ENCODE peak calls at places on chromosomes 2 and 18, in eight cellular contexts. W is dorsolateral prefrontal cortex, S is upper lobe of right lung, U is left ventricle myocardium inferior, J is fibroblast of lung, N is body of pancreas, Z is thoracic aorta, G is RWPE1. D is an unnamed sample.

GRCh38 chr2:184316911-184317310 is 281.4 kb upstream of the ZNF804A start:
- DNase-seq in W (no peak), S (no peak), U (no peak), J (no peak), N (no peak), Z (no peak), G (no peak), D (no peak)

GRCh38 chr2:191296083-191297006 is 51.1 kb downstream of the MYO1B start:
- DNase-seq in W (no peak), S (no peak), U (no peak), J (no peak), N (no peak), Z (no peak), G (no peak), D (no peak)

GRCh38 chr2:29014331-29014730 is 33.2 kb downstream of the TOGARAM2 start:
- DNase-seq in W (no peak), S (no peak), U (peak; percentile 42), J (no peak), N (no peak), Z (no peak), G (no peak), D (no peak)

GRCh38 chr2:168165418-168165817 is 82.0 kb downstream of the STK39 start:
- DNase-seq in W (no peak), S (no peak), U (no peak), J (peak; percentile 66), N (no peak), Z (no peak), G (no peak), D (no peak)

GRCh38 chr2:109547280-109547679 is 66.5 kb downstream of the SEPTIN10 start:
- DNase-seq in W (no peak), S (no peak), U (no peak), J (no peak), N (no peak), Z (no peak), G (no peak), D (no peak)

GRCh38 chr2:19786408-19787058 is 115.2 kb downstream of the TTC32 start:
- DNase-seq in W (no peak), S (no peak), U (no peak), J (peak; percentile 73), N (no peak), Z (no peak), G (peak; percentile 41), D (no peak)

GRCh38 chr2:241860184-241861078 is 1.7 kb upstream of the PDCD1 start:
- DNase-seq in W (no peak), S (no peak), U (peak; percentile 17), J (no peak), N (peak; percentile 12), Z (no peak), G (no peak), D (no peak)

GRCh38 chr2:222649801-222650200 is 6.1 kb downstream of the FARSB start:
- DNase-seq in W (no peak), S (no peak), U (no peak), J (no peak), N (no peak), Z (no peak), G (no peak), D (no peak)

GRCh38 chr2:182666674-182667320 is 49.3 kb upstream of the DNAJC10 start:
- DNase-seq in W (no peak), S (no peak), U (no peak), J (peak; percentile 20), N (no peak), Z (no peak), G (no peak), D (no peak)

GRCh38 chr18:51165296-51165695 is 32.2 kb downstream of the MEX3C start:
- DNase-seq in W (peak; percentile 52), S (no peak), U (no peak), J (no peak), N (no peak), Z (no peak), G (no peak), D (no peak)

GRCh38 chr2:53173126-53173525 is 594.5 kb upstream of the CHAC2 start:
- DNase-seq in W (no peak), S (no peak), U (no peak), J (no peak), N (no peak), Z (no peak), G (no peak), D (no peak)

GRCh38 chr18:22667616-22668422 is 250.1 kb upstream of the CTAGE1 start:
- DNase-seq in W (no peak), S (no peak), U (no peak), J (peak; percentile 99), N (no peak), Z (no peak), G (peak; percentile 83), D (no peak)

GRCh38 chr2:183035298-183035953 is 2.8 kb downstream of the NCKAP1 start:
- DNase-seq in W (no peak), S (no peak), U (no peak), J (peak; percentile 88), N (no peak), Z (no peak), G (no peak), D (no peak)

GRCh38 chr2:108268001-108268400 is 20.7 kb upstream of the SULT1C2 start:
- DNase-seq in W (no peak), S (no peak), U (no peak), J (peak; percentile 90), N (no peak), Z (no peak), G (peak; percentile 30), D (no peak)

GRCh38 chr2:152468832-152469692 is 134.1 kb downstream of the FMNL2 start:
- DNase-seq in W (no peak), S (no peak), U (no peak), J (peak; percentile 58), N (peak; percentile 32), Z (no peak), G (peak; percentile 26), D (no peak)

GRCh38 chr2:112198780-112199179 is 56.1 kb downstream of the ZC3H8 start:
- DNase-seq in W (no peak), S (no peak), U (no peak), J (no peak), N (no peak), Z (no peak), G (no peak), D (no peak)

GRCh38 chr2:112199188-112199587 is 55.7 kb downstream of the ZC3H8 start:
- DNase-seq in W (no peak), S (no peak), U (no peak), J (no peak), N (no peak), Z (no peak), G (no peak), D (no peak)

GRCh38 chr2:112194480-112194879 is 56.3 kb downstream of the FBLN7 start:
- DNase-seq in W (no peak), S (no peak), U (no peak), J (no peak), N (no peak), Z (no peak), G (no peak), D (no peak)

DNA sequence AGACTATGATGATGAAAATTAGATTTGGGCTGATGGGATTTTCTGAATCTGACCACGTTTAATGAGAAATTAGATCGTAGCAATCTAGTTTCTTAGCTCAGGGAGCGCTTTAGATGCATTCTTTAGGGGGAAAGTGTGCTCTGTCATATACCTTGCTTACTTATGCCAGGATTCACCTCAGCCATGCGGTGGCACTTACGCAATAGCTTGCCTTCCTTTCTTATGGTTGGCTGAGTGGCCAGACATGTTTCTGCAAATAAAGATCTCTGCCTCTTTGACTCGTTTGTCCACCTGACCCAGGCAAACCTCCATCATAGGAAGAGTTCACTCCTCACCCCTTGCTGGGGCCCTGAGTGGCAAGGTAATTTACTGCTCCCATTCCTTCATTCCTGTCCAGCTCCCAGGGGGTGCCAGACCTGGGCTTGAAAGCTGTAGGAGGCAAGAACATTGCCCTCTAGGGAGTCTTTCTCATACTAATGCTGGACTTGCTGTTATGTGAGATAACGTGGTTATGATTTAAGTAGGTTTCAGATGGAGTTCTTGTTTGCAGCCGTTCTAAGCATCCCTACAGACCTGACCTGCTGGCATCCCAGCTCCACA is 57.1 kb downstream of the FBLN7 start:
- DNase-seq in W (no peak), S (no peak), U (no peak), J (no peak), N (no peak), Z (no peak), G (no peak), D (no peak)
- H3K27ac ChIP-seq in W (no peak overlapping the region), S (no peak overlapping the region), U (no peak overlapping the region), J (no peak overlapping the region), N (no peak overlapping the region), Z (no peak overlapping the region), G (no peak overlapping the region), D (no peak overlapping the region)

GRCh38 chr2:158776236-158776635 is 18.9 kb upstream of the DAPL1 start:
- DNase-seq in W (no peak), S (no peak), U (no peak), J (no peak), N (no peak), Z (no peak), G (no peak), D (no peak)

GRCh38 chr2:158774663-158775062 is 20.5 kb upstream of the DAPL1 start:
- DNase-seq in W (no peak), S (no peak), U (no peak), J (no peak), N (no peak), Z (no peak), G (no peak), D (no peak)

GRCh38 chr2:158772306-158773078 is 22.6 kb upstream of the DAPL1 start:
- DNase-seq in W (peak; percentile 56), S (no peak), U (no peak), J (no peak), N (no peak), Z (no peak), G (no peak), D (no peak)

GRCh38 chr2:158775273-158776027 is 19.7 kb upstream of the DAPL1 start:
- DNase-seq in W (no peak), S (no peak), U (no peak), J (no peak), N (no peak), Z (no peak), G (no peak), D (no peak)

DNA sequence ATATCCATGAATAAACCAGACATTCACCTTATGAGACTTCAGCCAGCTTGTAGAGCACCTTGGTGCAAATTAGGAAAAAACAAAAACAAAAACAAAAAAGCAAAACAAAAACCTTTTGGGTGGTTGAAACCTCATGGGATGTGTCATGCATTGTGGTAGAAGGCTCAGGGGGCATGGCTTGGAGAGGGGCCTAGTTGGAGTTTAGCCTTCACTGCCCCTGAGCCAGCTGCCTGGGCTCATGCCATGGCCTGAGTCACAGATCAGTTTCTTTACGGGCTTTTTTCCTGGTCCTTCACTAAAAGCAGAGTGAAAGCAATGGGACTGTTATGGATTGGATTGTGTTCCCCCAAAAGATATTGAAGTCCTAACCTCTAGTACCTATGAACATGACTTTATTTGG is 22.0 kb upstream of the DAPL1 start:
- DNase-seq in W (no peak), S (no peak), U (no peak), J (peak; percentile 74), N (no peak), Z (peak; percentile 38), G (no peak), D (peak; percentile 74)
- H3K27ac ChIP-seq in W (peak overlapping the region; percentile 42), S (no peak overlapping the region), U (no peak overlapping the region), J (no peak overlapping the region), N (no peak overlapping the region), Z (peak overlapping the region; percentile 16), G (no peak overlapping the region), D (no peak overlapping the region)

GRCh38 chr2:172461591-172462392 is 34.4 kb downstream of the ITGA6 start:
- DNase-seq in W (peak; percentile 34), S (peak; percentile 86), U (peak; percentile 53), J (no peak), N (peak; percentile 76), Z (no peak), G (peak; percentile 38), D (no peak)
- H3K27ac ChIP-seq in W (no peak overlapping the region), S (no peak overlapping the region), U (peak overlapping the region; percentile 60), J (no peak overlapping the region), N (peak overlapping the region; percentile 69), Z (no peak overlapping the region), G (peak overlapping the region; percentile 81), D (no peak overlapping the region)

GRCh38 chr2:66700181-66700686 is 265.3 kb downstream of the MEIS1 start:
- DNase-seq in W (no peak), S (no peak), U (no peak), J (no peak), N (no peak), Z (no peak), G (no peak), D (no peak)
- H3K27ac ChIP-seq in W (peak overlapping the region; percentile 1), S (no peak overlapping the region), U (no peak overlapping the region), J (no peak overlapping the region), N (no peak overlapping the region), Z (no peak overlapping the region), G (no peak overlapping the region), D (no peak overlapping the region)